ENCODE peak calls at places on chromosomes 2 and 18, in ten cellular contexts. D is stomach, S is psoas muscle, Q is OCI-LY7, I is IMR-90, A is upper lobe of left lung, Y is cardiac muscle cell, U is uterus, M is neural progenitor cell, V is lower lobe of right lung. P is an unnamed sample.
A peak's percentile ranks its signal among the peaks of the same experiment; 100 is the strongest.

GRCh38 chr2:144374163-144374661 is 145.7 kb downstream of the ZEB2 start:
- DNase-seq in D (no peak), S (no peak), Q (no peak), I (peak; percentile 53), A (no peak), Y (no peak), U (no peak), M (no peak), V (no peak), P (no peak)

GRCh38 chr2:58099097-58099769 is 52.6 kb downstream of the VRK2 start:
- DNase-seq in D (no peak), S (no peak), Q (no peak), I (no peak), A (no peak), Y (no peak), U (no peak), M (no peak), V (no peak), P (no peak)

GRCh38 chr2:96122391-96122790 is 6.0 kb upstream of the ADRA2B start:
- DNase-seq in D (no peak), S (peak; percentile 8), Q (no peak), I (no peak), A (no peak), Y (no peak), U (no peak), M (no peak), V (no peak), P (no peak)

GRCh38 chr2:143429932-143430331 is 300.7 kb downstream of the ARHGAP15 start:
- DNase-seq in D (no peak), S (no peak), Q (no peak), I (no peak), A (no peak), Y (no peak), U (no peak), M (no peak), V (no peak), P (no peak)

GRCh38 chr2:64367444-64367843 is 86.5 kb upstream of the LGALSL start:
- DNase-seq in D (no peak), S (no peak), Q (no peak), I (no peak), A (no peak), Y (peak; percentile 31), U (no peak), M (no peak), V (no peak), P (no peak)

GRCh38 chr2:127183771-127184170 is 36.3 kb downstream of the CYP27C1 start:
- DNase-seq in D (peak; percentile 7), S (no peak), Q (no peak), I (no peak), A (no peak), Y (no peak), U (no peak), M (no peak), V (no peak), P (no peak)

GRCh38 chr2:110101280-110101844 is 14.3 kb downstream of the MALL start:
- DNase-seq in D (peak; percentile 91), S (peak; percentile 96), Q (no peak), I (peak; percentile 100), A (peak; percentile 100), Y (no peak), U (peak; percentile 85), M (no peak), V (peak; percentile 97), P (peak; percentile 97)

GRCh38 chr18:80154293-80154692 is 45.2 kb downstream of the ADNP2 start:
- DNase-seq in D (no peak), S (no peak), Q (peak; percentile 36), I (peak; percentile 11), A (no peak), Y (no peak), U (no peak), M (peak; percentile 47), V (no peak), P (no peak)

GRCh38 chr2:212912445-212913103 is 238.8 kb downstream of the IKZF2 start:
- DNase-seq in D (peak; percentile 57), S (no peak), Q (no peak), I (peak; percentile 75), A (no peak), Y (no peak), U (no peak), M (no peak), V (no peak), P (no peak)

DNA sequence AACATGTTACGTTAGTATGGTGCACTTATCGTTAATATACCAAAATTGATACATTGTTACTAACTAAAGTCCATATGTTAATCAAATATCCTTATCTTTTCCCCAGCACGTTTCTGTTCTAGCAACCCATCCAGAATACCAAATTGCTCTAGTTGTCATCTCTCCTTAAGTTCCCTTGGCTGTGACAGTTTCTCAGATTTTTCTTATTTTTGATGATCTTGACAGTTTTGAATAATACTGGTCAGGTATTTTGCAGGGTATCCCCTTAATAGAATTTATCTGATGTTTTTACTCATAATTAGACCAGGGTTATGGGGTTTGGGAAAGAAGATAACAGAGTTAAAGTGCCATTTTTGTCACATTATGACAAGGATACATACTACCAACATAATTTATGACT is 47.8 kb downstream of the TFPI start:
- DNase-seq in D (no peak), S (no peak), Q (no peak), I (no peak), A (no peak), Y (no peak), U (no peak), M (no peak), V (no peak), P (no peak)
- H3K4me1 ChIP-seq in D (no peaks in the 10 kb centered on the region), S (peaks cover 4% of the 10 kb centered on the region), Q (no peaks in the 10 kb centered on the region), I (peaks cover 7% of the 10 kb centered on the region), A (peaks cover 29% of the 10 kb centered on the region), Y (peaks cover 17% of the 10 kb centered on the region), U (no peaks in the 10 kb centered on the region), M (peaks cover 45% of the 10 kb centered on the region), V (peaks cover 27% of the 10 kb centered on the region), P (no peaks in the 10 kb centered on the region)

DNA sequence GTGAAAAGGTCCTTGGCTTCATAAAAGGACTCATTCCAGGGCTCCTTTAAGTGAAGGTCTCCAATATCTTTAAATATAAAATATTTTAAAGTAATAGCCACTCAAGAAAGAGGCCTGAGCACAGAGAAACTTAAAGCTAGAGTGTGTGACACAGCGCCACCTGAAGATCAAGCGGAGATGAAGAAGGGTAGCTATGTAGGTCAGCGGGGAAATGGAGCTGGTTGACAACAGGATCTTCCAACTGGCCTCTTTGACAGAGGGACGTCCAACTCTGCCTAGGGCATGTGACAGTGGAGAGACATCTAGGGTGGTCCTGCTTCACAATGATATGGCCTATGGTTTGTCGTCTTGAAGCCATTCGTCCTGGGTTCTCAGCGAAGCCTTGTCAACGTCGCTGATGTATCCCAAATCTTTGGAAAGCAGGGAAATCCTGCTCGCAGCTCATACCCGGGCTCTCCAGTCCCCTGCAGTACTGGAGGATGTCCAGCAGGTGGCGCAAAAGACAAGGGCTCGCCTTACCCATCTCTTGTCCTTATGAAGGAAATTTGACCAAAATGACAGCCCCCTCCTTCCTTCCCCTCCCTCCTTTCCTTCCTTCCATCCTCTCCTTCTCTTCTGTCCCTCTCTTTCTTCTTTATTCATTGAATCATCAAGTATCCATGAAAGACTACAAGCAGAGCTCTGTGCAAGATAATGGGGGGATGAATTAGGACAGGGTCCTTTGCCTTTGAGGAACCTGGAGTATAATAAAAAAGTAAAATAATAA is 59.6 kb downstream of the LONRF2 start:
- DNase-seq in D (peak; percentile 71), S (peak; percentile 69), Q (peak; percentile 66), I (peak; percentile 56), A (peak; percentile 69), Y (peak; percentile 64), U (peak; percentile 85), M (peak; percentile 68), V (peak; percentile 76), P (no peak)
- H3K4me3 ChIP-seq in D (no peak overlapping the region), S (no peak overlapping the region), Q (no peak overlapping the region), I (no peak overlapping the region), A (no peak overlapping the region), Y (no peak overlapping the region), U (no peak overlapping the region), M (peak overlapping the region; percentile 34), V (no peak overlapping the region), P (no peak overlapping the region)

GRCh38 chr2:160406591-160407392 is 86.8 kb downstream of the RBMS1 start:
- DNase-seq in D (peak; percentile 50), S (peak; percentile 52), Q (peak; percentile 88), I (peak; percentile 80), A (peak; percentile 80), Y (peak; percentile 54), U (peak; percentile 42), M (peak; percentile 73), V (peak; percentile 76), P (no peak)

GRCh38 chr2:160408205-160408561 is 85.4 kb downstream of the RBMS1 start:
- DNase-seq in D (no peak), S (no peak), Q (no peak), I (no peak), A (no peak), Y (no peak), U (no peak), M (no peak), V (no peak), P (no peak)

GRCh38 chr2:160407393-160408204 is 86.0 kb downstream of the RBMS1 start:
- DNase-seq in D (peak; percentile 53), S (peak; percentile 70), Q (peak; percentile 75), I (peak; percentile 54), A (peak; percentile 61), Y (peak; percentile 66), U (peak; percentile 72), M (peak; percentile 86), V (peak; percentile 80), P (no peak)

GRCh38 chr2:160409480-160409879 is 84.1 kb downstream of the RBMS1 start:
- DNase-seq in D (no peak), S (no peak), Q (no peak), I (no peak), A (no peak), Y (no peak), U (no peak), M (no peak), V (no peak), P (no peak)

GRCh38 chr2:160408575-160409291 is 84.9 kb downstream of the RBMS1 start:
- DNase-seq in D (no peak), S (no peak), Q (no peak), I (no peak), A (no peak), Y (no peak), U (no peak), M (peak; percentile 60), V (no peak), P (no peak)
- H3K4me1 ChIP-seq in D (peaks cover 31% of the 10 kb centered on the region), S (peaks cover 53% of the 10 kb centered on the region), Q (peaks cover 42% of the 10 kb centered on the region), I (peaks cover 23% of the 10 kb centered on the region), A (peaks cover 50% of the 10 kb centered on the region), Y (peaks cover 31% of the 10 kb centered on the region), U (peaks cover under 1% of the 10 kb centered on the region), M (peaks cover 16% of the 10 kb centered on the region), V (peaks cover 62% of the 10 kb centered on the region), P (peaks cover 39% of the 10 kb centered on the region)

DNA sequence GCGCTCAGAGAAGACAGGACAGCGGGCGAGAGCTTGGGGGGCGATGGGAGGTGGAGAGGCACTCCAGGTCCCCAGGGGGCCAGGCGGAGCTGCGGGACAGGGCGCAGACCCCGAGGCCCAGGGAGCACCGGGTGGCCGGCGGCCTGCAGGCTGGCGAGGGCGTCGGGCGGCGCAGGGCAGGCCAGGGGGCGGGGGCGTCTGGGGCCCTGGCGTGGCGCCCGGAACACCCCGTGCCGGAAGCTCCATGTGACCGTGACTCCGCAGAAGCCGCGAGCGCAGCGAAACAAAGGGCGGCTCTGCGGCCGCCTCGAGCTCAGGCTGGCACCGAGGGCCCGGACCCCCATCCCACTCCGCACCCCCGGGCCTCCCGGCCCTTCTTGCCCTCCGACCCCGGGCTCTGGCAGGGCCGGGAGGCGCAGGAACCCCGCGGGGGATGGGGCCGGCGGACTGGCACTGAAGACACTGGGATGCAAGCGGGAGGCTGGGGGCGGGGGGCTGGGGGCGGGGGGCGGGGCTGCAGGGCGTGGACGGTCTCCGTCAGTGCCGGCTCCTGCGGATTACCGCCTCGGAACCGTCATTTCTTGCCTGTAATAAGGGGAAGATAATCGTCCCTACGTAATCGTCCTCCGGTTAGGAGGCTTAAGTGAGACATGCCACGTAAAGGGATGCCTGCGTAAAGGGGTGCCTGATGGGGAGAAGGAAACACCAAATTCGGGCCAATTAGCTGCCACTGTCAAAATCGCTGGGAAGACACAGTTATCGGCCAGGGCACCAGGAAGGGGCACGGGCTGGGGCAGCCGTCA is 19.2 kb downstream of the SH2D6 start:
- DNase-seq in D (peak; percentile 93), S (peak; percentile 93), Q (peak; percentile 77), I (peak; percentile 77), A (peak; percentile 91), Y (peak; percentile 73), U (peak; percentile 89), M (peak; percentile 70), V (peak; percentile 92), P (no peak)
- H3K4me3 ChIP-seq in D (peak overlapping the region; percentile 31), S (peak overlapping the region; percentile 63), Q (peak overlapping the region; percentile 32), I (peak overlapping the region; percentile 29), A (peak overlapping the region; percentile 56), Y (peak overlapping the region; percentile 16), U (peak overlapping the region; percentile 45), M (peak overlapping the region; percentile 49), V (peak overlapping the region; percentile 54), P (peak overlapping the region; percentile 73)

P was measured in thoracic aorta.